ENCODE peak calls at places on chromosomes 4 and X, in six cellular contexts. S is AG04450; U is activated T-helper 1 cell treated with anti-CD3 and anti-CD28 coated beads, Interleukin-12 subunit alpha, Interleukin-12 subunit beta, Interleukin-2, Interleukin-4 antibody, amounts not matched to agents 30 ng/mL and 10 ng/mL and 1 ng/mL, durations not matched to agents 14 hours and 24 hours and 36 hours; I is activated naive CD8-positive, alpha-beta T cell treated with anti-CD3 and anti-CD28 coated beads, Interleukin-2, amount 50 U/mL, for 24 hours; O is SJSA1; M is AML-193. C is an unnamed sample.

GRCh38 chr4:76589402-76589801 is 154.4 kb downstream of the SHROOM3 start:
- DNase-seq in S (no peak), U (no peak), I (no peak), O (no peak), M (no peak), C (peak)

GRCh38 chr4:139633661-139634060 is 32.0 kb upstream of the MGST2 start:
- DNase-seq in S (no peak), U (no peak), I (no peak), O (no peak), M (no peak), C (no peak)

GRCh38 chrX:3549442-3549875 is 164.0 kb downstream of the PRKX start:
- DNase-seq in S (no peak), U (no peak), I (no peak), O (peak), M (no peak), C (no peak)

GRCh38 chr4:175614880-175615279 is 197.2 kb downstream of the GPM6A start:
- DNase-seq in S (no peak), U (no peak), I (no peak), O (no peak), M (no peak), C (no peak)

GRCh38 chrX:101206471-101206870 is 13.1 kb upstream of the DRP2 start:
- DNase-seq in S (no peak), U (no peak), I (no peak), O (no peak), M (peak), C (no peak)

GRCh38 chr4:154643493-154643892 is 31.0 kb upstream of the FGG start:
- DNase-seq in S (no peak), U (no peak), I (no peak), O (no peak), M (no peak), C (no peak)

GRCh38 chr4:172750910-172751309 is 417.7 kb upstream of the GALNT7 start:
- DNase-seq in S (no peak), U (no peak), I (no peak), O (no peak), M (no peak), C (no peak)

GRCh38 chrX:113548308-113549015 is 707.8 kb upstream of the AMOT start:
- DNase-seq in S (no peak), U (no peak), I (no peak), O (no peak), M (no peak), C (no peak)

GRCh38 chr4:122616910-122617596 is 3.8 kb downstream of the IL21 start:
- DNase-seq in S (no peak), U (no peak), I (no peak), O (no peak), M (no peak), C (no peak)

GRCh38 chr4:119598521-119598920 is 30.1 kb downstream of the PDE5A start:
- DNase-seq in S (no peak), U (no peak), I (no peak), O (no peak), M (no peak), C (no peak)

GRCh38 chr4:185219551-185220344 is 10.3 kb downstream of the SNX25 start:
- DNase-seq in S (no peak), U (no peak), I (no peak), O (no peak), M (no peak), C (peak)

GRCh38 chrX:108735087-108735679 is 1.2 kb downstream of the IRS4 start:
- DNase-seq in S (no peak), U (no peak), I (no peak), O (no peak), M (no peak), C (no peak)

GRCh38 chr4:2570551-2571222 is 34.2 kb downstream of the FAM193A start:
- DNase-seq in S (no peak), U (peak), I (peak), O (no peak), M (no peak), C (no peak)

GRCh38 chr4:5139141-5139540 is 87.9 kb downstream of the STK32B start:
- DNase-seq in S (no peak), U (no peak), I (no peak), O (no peak), M (no peak), C (no peak)

GRCh38 chr4:85681194-85681803 is 206.3 kb downstream of the ARHGAP24 start:
- DNase-seq in S (peak), U (no peak), I (no peak), O (peak), M (peak), C (peak)

GRCh38 chr4:165138843-165139242 is 26.2 kb upstream of the TMEM192 start:
- DNase-seq in S (no peak), U (no peak), I (no peak), O (no peak), M (no peak), C (no peak)

GRCh38 chr4:132797856-132798255 is 351.2 kb upstream of the PCDH10 start:
- DNase-seq in S (no peak), U (no peak), I (no peak), O (no peak), M (no peak), C (no peak)

GRCh38 chrX:49271341-49271740 is 1.7 kb downstream of the PPP1R3F start:
- DNase-seq in S (no peak), U (no peak), I (no peak), O (no peak), M (no peak), C (no peak)

GRCh38 chrX:29275928-29276327 is 688.7 kb downstream of the IL1RAPL1 start:
- DNase-seq in S (no peak), U (no peak), I (no peak), O (no peak), M (no peak), C (no peak)

GRCh38 chr4:151195801-151196200 is 81.2 kb upstream of the PRSS48 start:
- DNase-seq in S (no peak), U (no peak), I (no peak), O (no peak), M (no peak), C (peak)

GRCh38 chr4:144787365-144788263 is 141.7 kb downstream of the HHIP start:
- DNase-seq in S (peak), U (no peak), I (no peak), O (no peak), M (peak), C (no peak)

GRCh38 chrX:38968817-38969216 is 167.6 kb downstream of the MID1IP1 start:
- DNase-seq in S (no peak), U (no peak), I (no peak), O (no peak), M (no peak), C (no peak)

GRCh38 chr4:156060661-156061060 is 107.0 kb upstream of the CTSO start:
- DNase-seq in S (no peak), U (no peak), I (no peak), O (no peak), M (no peak), C (no peak)

GRCh38 chr4:3669553-3669949 is 96.6 kb upstream of the ADRA2C start:
- DNase-seq in S (no peak), U (no peak), I (no peak), O (no peak), M (no peak), C (no peak)